ENCODE peak calls at places on chromosome 21, in nine cellular contexts. H is A172; V is activated CD4-positive, alpha-beta T cell treated with anti-CD3 and anti-CD28 coated beads, Interleukin-2, amount 50 U/mL, for 1 hour; A is NCI-H2107; F is GM12892; J is iPS DF 6.9; B is heart right ventricle; I is choroid plexus epithelial cell; T is HTR-8/SVneo. Q is an unnamed sample.

GRCh38 chr21:45302082-45303061 is 14.7 kb upstream of the POFUT2 start:
- DNase-seq in H (no peak), B (peak; percentile 82), F (no peak), T (no peak), J (no peak), A (no peak), I (peak; percentile 84), V (peak; percentile 74), Q (peak; percentile 79)

GRCh38 chr21:42154237-42155044 is 64.5 kb upstream of the ABCG1 start:
- DNase-seq in V (no peak), F (no peak), J (no peak), I (no peak), A (no peak), B (no peak), T (no peak), H (no peak), Q (peak; percentile 28)

GRCh38 chr21:28521932-28522826 is 470.5 kb downstream of the LTN1 start:
- DNase-seq in J (peak; percentile 20), B (no peak), A (no peak), I (peak; percentile 84), V (no peak), F (no peak), H (no peak), T (no peak), Q (no peak)

GRCh38 chr21:43207043-43207315 is 38.2 kb downstream of the CRYAA start:
- DNase-seq in A (no peak), J (no peak), I (no peak), B (no peak), T (no peak), H (no peak), V (no peak), F (no peak), Q (no peak)

GRCh38 chr21:32459972-32460371 is 47.5 kb downstream of the EVA1C start:
- DNase-seq in A (no peak), F (no peak), J (no peak), I (peak; percentile 49), V (no peak), T (no peak), H (no peak), B (no peak), Q (no peak)

GRCh38 chr21:42545317-42545716 is 31.7 kb downstream of the SLC37A1 start:
- DNase-seq in A (no peak), H (no peak), F (no peak), J (no peak), I (no peak), T (no peak), B (no peak), V (no peak), Q (no peak)

GRCh38 chr21:46145159-46145839 is 10.1 kb downstream of the FTCD start:
- DNase-seq in B (peak; percentile 12), A (no peak), J (no peak), I (no peak), T (no peak), F (no peak), V (no peak), H (no peak), Q (no peak)

GRCh38 chr21:45478115-45478801 is 64.0 kb downstream of the SLC19A1 start:
- DNase-seq in I (peak; percentile 77), A (peak; percentile 42), F (peak; percentile 69), H (peak; percentile 35), J (peak; percentile 57), T (peak; percentile 30), B (peak; percentile 70), V (peak; percentile 83), Q (peak; percentile 88)

GRCh38 chr21:38478782-38479181 is 19.5 kb downstream of the ERG start:
- DNase-seq in I (peak; percentile 84), A (no peak), V (no peak), T (peak; percentile 33), F (no peak), H (peak; percentile 69), J (no peak), B (no peak), Q (no peak)

GRCh38 chr21:26106562-26106961 is 64.0 kb downstream of the APP start:
- DNase-seq in H (no peak), I (no peak), T (no peak), A (no peak), B (no peak), V (no peak), F (no peak), J (no peak), Q (no peak)

GRCh38 chr21:20276377-20276776 is 721.8 kb upstream of the NCAM2 start:
- DNase-seq in T (no peak), F (no peak), A (no peak), J (no peak), H (no peak), I (no peak), B (no peak), V (no peak), Q (no peak)

Q was measured in Peyer's patch.